ENCODE peak calls at places on chromosomes 3 and 15, in seven cellular contexts. Y is germinal center; K is activated CD4-positive, alpha-beta T cell treated with anti-CD3 and anti-CD28 coated beads, Interleukin-2, amount 50 U/mL, for 1 hour; P is choroid plexus epithelial cell; U is left lobe of liver; Z is hippocampal formation; D is GF-D8. R is an unnamed sample.

GRCh38 chr15:77497108-77497737 is 76.5 kb downstream of the HMG20A start:
- DNase-seq in Z (peak; percentile 88), D (no peak), U (no peak), Y (no peak), P (peak; percentile 68), K (no peak), R (no peak)

GRCh38 chr15:50003786-50004334 is 115.2 kb downstream of the ATP8B4 start:
- DNase-seq in Y (peak; percentile 63), U (peak; percentile 77), P (peak; percentile 96), K (peak; percentile 38), D (no peak), Z (peak; percentile 81), R (peak; percentile 84)

GRCh38 chr3:151155409-151156128 is 47.4 kb downstream of the GPR171 start:
- DNase-seq in D (no peak), K (no peak), Z (no peak), Y (no peak), U (no peak), P (no peak), R (no peak)

GRCh38 chr3:158794936-158795518 is 6.8 kb upstream of the MFSD1 start:
- DNase-seq in Y (peak; percentile 30), Z (no peak), U (no peak), P (peak; percentile 86), K (no peak), D (peak; percentile 20), R (no peak)

GRCh38 chr3:150216041-150216811 is 191.9 kb upstream of the TSC22D2 start:
- DNase-seq in D (no peak), U (no peak), Z (no peak), P (peak; percentile 87), K (no peak), Y (no peak), R (no peak)

GRCh38 chr3:71262368-71263265 is 320.9 kb downstream of the FOXP1 start:
- DNase-seq in D (no peak), Z (no peak), K (no peak), Y (no peak), U (no peak), P (no peak), R (no peak)

GRCh38 chr15:61641645-61642044 is 412.5 kb upstream of the RORA start:
- DNase-seq in D (no peak), P (no peak), Y (no peak), Z (no peak), U (no peak), K (no peak), R (no peak)

GRCh38 chr3:195556390-195556789 is 13.3 kb upstream of the PPP1R2 start:
- DNase-seq in Z (no peak), Y (no peak), D (no peak), K (peak; percentile 30), U (no peak), P (peak; percentile 54), R (no peak)

GRCh38 chr3:81419196-81419595 is 342.2 kb downstream of the GBE1 start:
- DNase-seq in P (peak; percentile 48), U (no peak), K (no peak), Z (no peak), D (no peak), Y (no peak), R (no peak)

GRCh38 chr3:102182162-102182561 is 252.7 kb upstream of the ZPLD1 start:
- DNase-seq in D (no peak), K (no peak), Z (no peak), P (peak; percentile 79), U (no peak), Y (no peak), R (peak; percentile 27)

GRCh38 chr3:157582634-157582968 is 79.4 kb upstream of the VEPH1 start:
- DNase-seq in K (no peak), Y (no peak), P (no peak), D (no peak), U (no peak), Z (no peak), R (no peak)

GRCh38 chr3:45693941-45694521 is 4.8 kb downstream of the SACM1L start:
- DNase-seq in K (peak; percentile 18), Y (no peak), Z (no peak), U (no peak), D (peak; percentile 17), P (peak; percentile 17), R (no peak)

GRCh38 chr15:31207246-31207645 is 105.7 kb upstream of the TRPM1 start:
- DNase-seq in K (no peak), U (no peak), P (no peak), Z (no peak), Y (no peak), D (no peak), R (peak; percentile 28)

GRCh38 chr3:71226565-71227281 is 356.8 kb downstream of the FOXP1 start:
- DNase-seq in D (no peak), K (peak; percentile 77), Z (no peak), Y (peak; percentile 21), P (no peak), U (no peak), R (no peak)

GRCh38 chr3:71397046-71397445 is 186.5 kb downstream of the FOXP1 start:
- DNase-seq in Y (no peak), P (peak; percentile 56), Z (no peak), D (peak; percentile 7), U (no peak), K (no peak), R (no peak)

GRCh38 chr15:32656091-32656860 is 14.8 kb downstream of the SCG5 start:
- DNase-seq in K (no peak), U (no peak), Y (no peak), Z (no peak), P (no peak), D (no peak), R (no peak)

GRCh38 chr3:42148982-42149432 is 57.9 kb downstream of the TRAK1 start:
- DNase-seq in D (no peak), Y (no peak), P (peak; percentile 92), Z (peak; percentile 87), U (no peak), K (no peak), R (no peak)

GRCh38 chr15:63048115-63048985 is 5.8 kb downstream of the TPM1 start:
- DNase-seq in U (peak; percentile 95), Z (peak; percentile 86), P (peak; percentile 99), K (peak; percentile 82), Y (peak; percentile 93), D (peak; percentile 20), R (peak; percentile 93)

GRCh38 chr3:194620192-194620591 is 13.0 kb downstream of the TMEM44 start:
- DNase-seq in Z (no peak), K (no peak), U (no peak), P (no peak), Y (no peak), D (no peak), R (no peak)

GRCh38 chr3:58135712-58136543 is 74.8 kb downstream of the DNASE1L3 start:
- DNase-seq in U (no peak), P (peak; percentile 30), Z (no peak), D (no peak), Y (no peak), K (no peak), R (no peak)

GRCh38 chr3:183359036-183359435 is 69.4 kb downstream of the MCF2L2 start:
- DNase-seq in D (no peak), Y (no peak), Z (no peak), P (peak; percentile 40), U (no peak), K (no peak), R (no peak)

GRCh38 chr3:9966841-9967240 is 14.6 kb upstream of the PRRT3 start:
- DNase-seq in D (no peak), U (no peak), Z (no peak), K (no peak), Y (no peak), P (no peak), R (no peak)

GRCh38 chr3:123285931-123286307 is 84.2 kb downstream of the SEC22A start:
- DNase-seq in P (no peak), K (no peak), U (no peak), Z (no peak), Y (no peak), D (no peak), R (no peak)

GRCh38 chr3:182212479-182213076 is 500.9 kb downstream of the SOX2 start:
- DNase-seq in Z (no peak), P (peak; percentile 21), K (no peak), U (no peak), Y (no peak), D (no peak), R (no peak)

GRCh38 chr3:17891139-17891850 is 148.9 kb upstream of the TBC1D5 start:
- DNase-seq in D (no peak), Z (no peak), U (no peak), P (peak; percentile 2), Y (no peak), K (no peak), R (no peak)

GRCh38 chr3:198071602-198072285 is 111.7 kb downstream of the LMLN start:
- DNase-seq in Z (no peak), U (no peak), Y (no peak), K (no peak), P (peak; percentile 100), D (no peak), R (no peak)

GRCh38 chr3:30081904-30082303 is 524.5 kb upstream of the TGFBR2 start:
- DNase-seq in P (no peak), K (no peak), Z (no peak), U (no peak), D (no peak), Y (no peak), R (peak; percentile 19)

R was measured in right lobe of liver.